ENCODE peak calls at places on chromosomes 5 and 9, in nine cellular contexts. One of them, this sample, is unnamed.

GRCh38 chr9:96617439-96618185 is 2.0 kb downstream of the CDC14B start:
- DNase-seq in left cardiac atrium: no peak
- DNase-seq in mesendoderm: no peak
- DNase-seq in B cell: no peak
- DNase-seq in skeletal muscle cell: no peak
- DNase-seq in T-helper 2 cell: no peak
- DNase-seq in MM.1S: no peak
- DNase-seq in spleen: no peak
- DNase-seq in CD14-positive monocyte: no peak
- DNase-seq in this sample: no peak

GRCh38 chr5:38079625-38080402 is 178.5 kb upstream of the EGFLAM start:
- DNase-seq in left cardiac atrium: no peak
- DNase-seq in CD14-positive monocyte: no peak
- DNase-seq in mesendoderm: no peak
- DNase-seq in B cell: no peak
- DNase-seq in T-helper 2 cell: no peak
- DNase-seq in skeletal muscle cell: no peak
- DNase-seq in spleen: no peak
- DNase-seq in MM.1S: no peak
- DNase-seq in this sample: no peak

GRCh38 chr9:123011878-123012528 is 21.5 kb upstream of the GPR21 start:
- DNase-seq in CD14-positive monocyte: no peak
- DNase-seq in T-helper 2 cell: no peak
- DNase-seq in skeletal muscle cell: peak
- DNase-seq in left cardiac atrium: no peak
- DNase-seq in MM.1S: no peak
- DNase-seq in spleen: no peak
- DNase-seq in B cell: no peak
- DNase-seq in mesendoderm: no peak
- DNase-seq in this sample: no peak

GRCh38 chr9:136289651-136290507 is 14.0 kb downstream of the CCDC187 start:
- DNase-seq in T-helper 2 cell: no peak
- DNase-seq in left cardiac atrium: peak
- DNase-seq in MM.1S: peak
- DNase-seq in mesendoderm: no peak
- DNase-seq in skeletal muscle cell: no peak
- DNase-seq in spleen: no peak
- DNase-seq in CD14-positive monocyte: no peak
- DNase-seq in B cell: no peak
- DNase-seq in this sample: no peak

GRCh38 chr5:102866315-102866693 is 111.2 kb downstream of the PAM start:
- DNase-seq in B cell: no peak
- DNase-seq in spleen: no peak
- DNase-seq in T-helper 2 cell: no peak
- DNase-seq in left cardiac atrium: no peak
- DNase-seq in mesendoderm: no peak
- DNase-seq in skeletal muscle cell: no peak
- DNase-seq in CD14-positive monocyte: no peak
- DNase-seq in MM.1S: no peak
- DNase-seq in this sample: no peak

GRCh38 chr5:76733049-76733417 is 17.1 kb downstream of the F2R start:
- DNase-seq in T-helper 2 cell: no peak
- DNase-seq in CD14-positive monocyte: no peak
- DNase-seq in B cell: no peak
- DNase-seq in left cardiac atrium: no peak
- DNase-seq in MM.1S: no peak
- DNase-seq in spleen: no peak
- DNase-seq in mesendoderm: no peak
- DNase-seq in skeletal muscle cell: no peak
- DNase-seq in this sample: peak

GRCh38 chr9:131361202-131361833 is 32.6 kb upstream of the PRRC2B start:
- DNase-seq in skeletal muscle cell: no peak
- DNase-seq in T-helper 2 cell: no peak
- DNase-seq in B cell: no peak
- DNase-seq in MM.1S: no peak
- DNase-seq in CD14-positive monocyte: no peak
- DNase-seq in spleen: peak
- DNase-seq in mesendoderm: no peak
- DNase-seq in left cardiac atrium: no peak
- DNase-seq in this sample: no peak

GRCh38 chr9:4833781-4834560 is 41.2 kb downstream of the RCL1 start:
- DNase-seq in left cardiac atrium: no peak
- DNase-seq in skeletal muscle cell: no peak
- DNase-seq in CD14-positive monocyte: no peak
- DNase-seq in B cell: no peak
- DNase-seq in mesendoderm: no peak
- DNase-seq in MM.1S: no peak
- DNase-seq in T-helper 2 cell: no peak
- DNase-seq in spleen: no peak
- DNase-seq in this sample: no peak

GRCh38 chr9:112034216-112034611 is 137.6 kb downstream of the UGCG start:
- DNase-seq in T-helper 2 cell: no peak
- DNase-seq in mesendoderm: no peak
- DNase-seq in CD14-positive monocyte: no peak
- DNase-seq in MM.1S: no peak
- DNase-seq in spleen: no peak
- DNase-seq in B cell: no peak
- DNase-seq in skeletal muscle cell: no peak
- DNase-seq in left cardiac atrium: no peak
- DNase-seq in this sample: peak

GRCh38 chr5:74506119-74506518 is 134.4 kb downstream of the ENC1 start:
- DNase-seq in CD14-positive monocyte: no peak
- DNase-seq in left cardiac atrium: no peak
- DNase-seq in mesendoderm: no peak
- DNase-seq in MM.1S: no peak
- DNase-seq in spleen: no peak
- DNase-seq in B cell: no peak
- DNase-seq in T-helper 2 cell: no peak
- DNase-seq in skeletal muscle cell: no peak
- DNase-seq in this sample: no peak

GRCh38 chr5:369151-369939 is 47.8 kb downstream of the AHRR start:
- DNase-seq in skeletal muscle cell: no peak
- DNase-seq in B cell: peak
- DNase-seq in T-helper 2 cell: no peak
- DNase-seq in CD14-positive monocyte: no peak
- DNase-seq in mesendoderm: no peak
- DNase-seq in spleen: peak
- DNase-seq in left cardiac atrium: no peak
- DNase-seq in MM.1S: no peak
- DNase-seq in this sample: peak

GRCh38 chr5:54645888-54646284 is 128.3 kb downstream of the SNX18 start:
- DNase-seq in mesendoderm: no peak
- DNase-seq in MM.1S: peak
- DNase-seq in B cell: no peak
- DNase-seq in spleen: no peak
- DNase-seq in CD14-positive monocyte: no peak
- DNase-seq in T-helper 2 cell: no peak
- DNase-seq in skeletal muscle cell: no peak
- DNase-seq in left cardiac atrium: no peak
- DNase-seq in this sample: no peak